ENCODE peak calls at places on chromosomes 7 and 10, in eight cellular contexts. W, H, G, A, U, X, K and N are unnamed samples.

GRCh38 chr10:12019343-12019971 is 23.2 kb downstream of the UPF2 start:
- DNase-seq in W (no peak), U (no peak), H (no peak), G (no peak), A (no peak), X (no peak), K (no peak), N (no peak)

GRCh38 chr10:80535671-80536360 is 1.9 kb upstream of the SH2D4B start:
- DNase-seq in W (peak), U (peak), G (peak), A (peak), H (peak), X (no peak), K (peak), N (peak)

GRCh38 chr10:96996275-96996980 is 164.3 kb downstream of the LCOR start:
- DNase-seq in G (no peak), H (no peak), A (no peak), K (no peak), W (no peak), U (no peak), X (no peak), N (no peak)

GRCh38 chr10:92567952-92568600 is 5.8 kb downstream of the IDE start:
- DNase-seq in K (no peak), X (no peak), A (no peak), U (peak), G (no peak), H (no peak), W (no peak), N (peak)

GRCh38 chr10:11113156-11113555 is 95.5 kb downstream of the CELF2 start:
- DNase-seq in G (peak), X (no peak), A (no peak), K (no peak), U (peak), W (no peak), H (no peak), N (no peak)

GRCh38 chr7:65980478-65981250 is 1.3 kb downstream of the GUSB start:
- DNase-seq in K (no peak), W (peak), A (peak), G (peak), X (no peak), U (peak), H (peak), N (peak)

GRCh38 chr10:13056461-13057077 is 43.4 kb upstream of the OPTN start:
- DNase-seq in X (peak), U (no peak), A (no peak), W (no peak), H (no peak), G (no peak), K (no peak), N (no peak)

GRCh38 chr7:1695800-1696454 is 25.9 kb downstream of the ELFN1 start:
- DNase-seq in K (no peak), G (no peak), H (no peak), A (no peak), W (peak), X (no peak), U (no peak), N (no peak)